ENCODE peak calls at places on chromosomes 4 and X, in four cellular contexts. One of them, this sample, is unnamed.
A peak's percentile ranks its signal among the peaks of the same experiment; 100 is the strongest.

GRCh38 chrX:9144643-9145290 is 110.8 kb upstream of the FAM9B start:
- DNase-seq in mucosa of descending colon: no peak
- DNase-seq in mammary epithelial cell: no peak
- DNase-seq in HS-5: no peak
- DNase-seq in this sample: no peak

GRCh38 chr4:127268367-127268766 is 364.4 kb upstream of the INTU start:
- DNase-seq in mucosa of descending colon: no peak
- DNase-seq in mammary epithelial cell: no peak
- DNase-seq in HS-5: no peak
- DNase-seq in this sample: no peak

GRCh38 chr4:20487852-20488251 is 212.4 kb upstream of the PACRGL start:
- DNase-seq in mucosa of descending colon: no peak
- DNase-seq in mammary epithelial cell: no peak
- DNase-seq in HS-5: no peak
- DNase-seq in this sample: peak; percentile 10

GRCh38 chr4:165874799-165875371 is 1.8 kb downstream of the TLL1 start:
- DNase-seq in mucosa of descending colon: no peak
- DNase-seq in mammary epithelial cell: peak; percentile 34
- DNase-seq in HS-5: no peak
- DNase-seq in this sample: no peak

GRCh38 chr4:119841361-119841760 is 212.8 kb upstream of the PDE5A start:
- DNase-seq in mucosa of descending colon: no peak
- DNase-seq in mammary epithelial cell: peak; percentile 0
- DNase-seq in HS-5: no peak
- DNase-seq in this sample: no peak

GRCh38 chr4:158020175-158020574 is 152.7 kb downstream of the GASK1B start:
- DNase-seq in mucosa of descending colon: peak; percentile 51
- DNase-seq in mammary epithelial cell: peak; percentile 82
- DNase-seq in HS-5: peak; percentile 79
- DNase-seq in this sample: peak; percentile 62

GRCh38 chr4:124941267-124941666 is 228.7 kb upstream of the ANKRD50 start:
- DNase-seq in mucosa of descending colon: no peak
- DNase-seq in mammary epithelial cell: peak; percentile 86
- DNase-seq in HS-5: no peak
- DNase-seq in this sample: no peak

GRCh38 chrX:22534643-22535042 is 261.9 kb downstream of the CBLL2 start:
- DNase-seq in mucosa of descending colon: peak; percentile 1
- DNase-seq in mammary epithelial cell: peak; percentile 81
- DNase-seq in HS-5: peak; percentile 26
- DNase-seq in this sample: no peak

GRCh38 chrX:8879750-8880149 is 78.6 kb upstream of the FAM9A start:
- DNase-seq in mucosa of descending colon: peak; percentile 31
- DNase-seq in mammary epithelial cell: peak; percentile 4
- DNase-seq in HS-5: no peak
- DNase-seq in this sample: no peak

This sample was measured in GM04503.